ENCODE peak calls at places on chromosomes 13 and 19, in ten cellular contexts. L is cardiac muscle cell; F is activated T-helper 1 cell treated with anti-CD3 and anti-CD28 coated beads, Interleukin-2, amount 50 U/mL, for 16 hours; S is RWPE1; R is EL; B is GM12892; P is activated CD4-positive, alpha-beta T cell treated with anti-CD3 and anti-CD28 coated beads, Interleukin-2, amount 10 ng/mL, durations not matched to agents 7 days and 5 days; W is fibroblast of the aortic adventitia; H is RCC 7860; I is Right ventricle myocardium inferior. V is an unnamed sample.

GRCh38 chr19:45638930-45639729 is at the start of gene EML2:
- DNase-seq in P (peak), R (peak), L (peak), H (no peak), B (peak), I (peak), W (no peak), S (peak), F (peak), V (peak)

GRCh38 chr13:29909975-29910674 is 59.7 kb upstream of the UBL3 start:
- DNase-seq in H (no peak), S (peak), L (no peak), W (peak), R (peak), P (no peak), I (no peak), F (no peak), B (no peak), V (no peak)

GRCh38 chr13:36461472-36461871 is 29.2 kb downstream of the CCNA1 start:
- DNase-seq in L (no peak), W (no peak), S (no peak), I (no peak), F (no peak), B (no peak), H (no peak), P (no peak), R (no peak), V (no peak)

GRCh38 chr19:18879579-18880373 is 16.2 kb downstream of the CERS1 start:
- DNase-seq in S (peak), B (no peak), W (no peak), F (no peak), H (no peak), P (peak), L (no peak), R (peak), I (no peak), V (no peak)

GRCh38 chr13:30337061-30337601 is 29.8 kb upstream of the KATNAL1 start:
- DNase-seq in R (no peak), H (no peak), B (no peak), F (no peak), L (no peak), I (no peak), P (no peak), W (no peak), S (no peak), V (no peak)

GRCh38 chr19:45985321-45985720 is 9.9 kb upstream of the CCDC61 start:
- DNase-seq in I (no peak), L (no peak), W (no peak), H (no peak), P (no peak), F (no peak), B (no peak), S (no peak), R (no peak), V (no peak)

GRCh38 chr13:83984793-83985192 is 102.5 kb upstream of the SLITRK1 start:
- DNase-seq in W (no peak), S (no peak), F (no peak), H (no peak), R (no peak), B (no peak), L (no peak), P (no peak), I (no peak), V (no peak)

GRCh38 chr13:23707674-23708073 is 137.5 kb downstream of the TNFRSF19 start:
- DNase-seq in B (no peak), F (no peak), H (no peak), S (no peak), W (peak), P (no peak), L (no peak), I (no peak), R (peak), V (no peak)

GRCh38 chr13:33262069-33262487 is 23.5 kb downstream of the STARD13 start:
- DNase-seq in H (peak), S (peak), P (no peak), L (no peak), R (no peak), W (peak), F (no peak), B (no peak), I (no peak), V (no peak)

GRCh38 chr13:78674638-78675037 is 15.7 kb upstream of the OBI1 start:
- DNase-seq in L (no peak), W (no peak), I (no peak), R (no peak), B (no peak), H (no peak), P (no peak), F (no peak), S (no peak), V (no peak)

GRCh38 chr19:37304190-37304883 is 66.6 kb upstream of the ZNF527 start:
- DNase-seq in H (no peak), R (no peak), S (no peak), I (peak), B (no peak), W (no peak), F (no peak), P (no peak), L (peak), V (no peak)

GRCh38 chr19:17718988-17719711 is at the start of gene MAP1S:
- DNase-seq in L (peak), B (peak), R (peak), W (peak), F (peak), S (peak), P (peak), I (peak), H (peak), V (peak)

V was measured in prostate gland.